ENCODE peak calls at places on chromosome 22, in eight cellular contexts. M, B, T, I, N, E, O and R are unnamed samples.
A peak's percentile ranks its signal among the peaks of the same experiment; 100 is the strongest.

GRCh38 chr22:33018232-33018864 is 39.8 kb downstream of the SYN3 start:
- DNase-seq in E (peak; percentile 30), N (no peak), T (peak; percentile 76), B (peak; percentile 22), I (peak; percentile 55), O (peak; percentile 29), M (no peak), R (no peak)

GRCh38 chr22:31148516-31148915 is 8.2 kb upstream of the PLA2G3 start:
- DNase-seq in N (no peak), M (no peak), B (no peak), T (no peak), O (peak; percentile 35), E (no peak), I (no peak), R (no peak)

GRCh38 chr22:48057116-48057835 is 1294.8 kb downstream of the TBC1D22A start:
- DNase-seq in M (no peak), I (no peak), N (no peak), O (no peak), B (no peak), T (no peak), E (no peak), R (no peak)

GRCh38 chr22:32333769-32334639 is 23.7 kb upstream of the RFPL3 start:
- DNase-seq in T (no peak), B (no peak), E (no peak), M (peak; percentile 93), O (no peak), I (no peak), N (no peak), R (peak; percentile 17)

GRCh38 chr22:36811094-36811797 is 5.6 kb downstream of the PVALB start:
- DNase-seq in M (no peak), E (no peak), B (no peak), T (no peak), I (no peak), N (no peak), O (no peak), R (no peak)

GRCh38 chr22:32018056-32018455 is 25.0 kb upstream of the SLC5A1 start:
- DNase-seq in N (no peak), E (no peak), M (no peak), O (no peak), I (no peak), B (no peak), T (no peak), R (no peak)

GRCh38 chr22:22558972-22559603 is at the start of gene PRAME:
- DNase-seq in E (no peak), M (no peak), N (no peak), O (peak; percentile 13), B (peak; percentile 71), T (peak; percentile 82), I (no peak), R (peak; percentile 70)

GRCh38 chr22:45938913-45939312 is 38.0 kb downstream of the WNT7B start:
- DNase-seq in N (no peak), O (no peak), T (no peak), E (no peak), B (no peak), I (no peak), M (no peak), R (no peak)

GRCh38 chr22:47176573-47177333 is 414.3 kb downstream of the TBC1D22A start:
- DNase-seq in M (no peak), O (no peak), N (no peak), T (peak; percentile 16), E (peak; percentile 9), B (no peak), I (no peak), R (no peak)

GRCh38 chr22:39344046-39344390 is 5.8 kb upstream of the SYNGR1 start:
- DNase-seq in M (no peak), O (no peak), N (no peak), B (no peak), T (no peak), E (no peak), I (no peak), R (no peak)

GRCh38 chr22:35987487-35987886 is 41.1 kb downstream of the RBFOX2 start:
- DNase-seq in O (peak; percentile 58), E (no peak), I (no peak), T (no peak), M (no peak), N (no peak), B (no peak), R (no peak)

GRCh38 chr22:43923631-43924548 is at the start of gene PNPLA3:
- DNase-seq in E (peak; percentile 74), M (no peak), N (peak; percentile 83), I (peak; percentile 92), B (peak; percentile 79), O (peak; percentile 81), T (peak; percentile 94), R (peak; percentile 92)
- TF ChIP-seq POLR2A in E (peak; percentile 49), M (no peak), N (no peak), I (peak; percentile 68), B (peak; percentile 40), O (peak; percentile 66), T (peak; percentile 59), R (no peak)

DNA sequence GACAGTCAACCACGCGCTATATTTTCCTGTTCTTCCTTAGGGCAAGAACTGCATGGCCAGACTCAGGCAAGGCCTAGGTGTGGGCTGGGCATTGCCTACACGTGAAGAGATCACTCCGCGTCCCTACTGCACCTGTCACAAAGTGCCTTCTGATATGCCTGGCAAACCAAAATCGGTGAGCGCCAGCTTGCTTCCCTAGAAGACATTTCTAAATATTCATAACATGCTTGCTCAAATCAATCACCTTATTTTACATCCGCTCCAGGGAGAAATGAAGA is 6.3 kb downstream of the TMEM121B start:
- DNase-seq in M (no peak), T (no peak), O (no peak), E (no peak), N (no peak), B (no peak), I (no peak), R (no peak)
- TF ChIP-seq POLR2A in M (no peak), T (no peak), O (no peak), E (no peak), N (no peak), B (no peak), I (no peak), R (no peak)

DNA sequence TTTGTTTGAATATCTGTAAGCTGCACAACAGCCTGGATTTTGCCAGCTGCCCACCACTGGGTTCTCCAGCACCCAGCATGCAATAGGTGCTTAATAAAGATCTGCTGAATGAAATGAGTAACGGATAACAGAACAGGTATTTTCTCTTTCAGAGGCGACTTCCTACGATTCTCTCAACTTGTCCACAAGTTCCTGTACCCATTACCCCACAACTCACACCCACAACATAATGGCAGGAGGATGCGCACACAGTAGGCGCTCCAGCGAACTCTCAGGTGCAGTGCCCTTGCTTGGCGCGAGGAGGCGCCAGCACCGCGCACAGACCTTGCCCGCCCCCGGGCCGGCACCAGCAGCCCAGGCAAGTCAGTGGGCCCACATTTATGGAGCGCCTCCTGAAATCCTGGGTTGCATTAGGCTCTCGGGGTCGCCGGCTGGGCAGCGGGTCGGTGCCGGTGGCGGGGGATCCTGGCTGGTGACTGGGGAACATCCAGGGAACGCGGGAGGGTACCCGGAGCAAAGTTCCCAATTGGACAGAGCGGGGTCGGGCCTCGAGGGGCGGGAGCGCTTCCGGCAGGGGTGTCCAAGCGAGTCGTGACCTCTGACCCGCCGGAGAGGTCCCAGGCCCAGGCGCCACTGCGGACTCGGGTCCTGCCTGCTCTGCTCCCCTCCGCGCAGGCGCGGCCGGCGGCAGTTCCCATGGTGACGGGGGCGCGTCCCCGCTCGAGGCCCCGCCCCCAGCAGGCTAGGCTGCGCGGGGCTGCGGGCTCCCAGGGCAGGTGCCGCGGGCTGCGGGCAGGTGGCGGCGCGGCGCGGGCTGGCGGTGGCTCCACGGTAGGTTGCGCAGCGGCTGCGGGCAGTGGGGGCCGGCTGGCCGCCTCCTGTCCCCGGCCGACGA is at the start of gene KIAA1671:
- DNase-seq in M (no peak), O (peak; percentile 27), E (peak; percentile 76), T (peak; percentile 92), I (peak; percentile 84), B (peak; percentile 71), N (peak; percentile 64), R (peak; percentile 89)
- TF ChIP-seq POLR2A in M (no peak), O (no peak), E (peak; percentile 71), T (peak; percentile 66), I (peak; percentile 92), B (peak; percentile 79), N (no peak), R (peak; percentile 39)

DNA sequence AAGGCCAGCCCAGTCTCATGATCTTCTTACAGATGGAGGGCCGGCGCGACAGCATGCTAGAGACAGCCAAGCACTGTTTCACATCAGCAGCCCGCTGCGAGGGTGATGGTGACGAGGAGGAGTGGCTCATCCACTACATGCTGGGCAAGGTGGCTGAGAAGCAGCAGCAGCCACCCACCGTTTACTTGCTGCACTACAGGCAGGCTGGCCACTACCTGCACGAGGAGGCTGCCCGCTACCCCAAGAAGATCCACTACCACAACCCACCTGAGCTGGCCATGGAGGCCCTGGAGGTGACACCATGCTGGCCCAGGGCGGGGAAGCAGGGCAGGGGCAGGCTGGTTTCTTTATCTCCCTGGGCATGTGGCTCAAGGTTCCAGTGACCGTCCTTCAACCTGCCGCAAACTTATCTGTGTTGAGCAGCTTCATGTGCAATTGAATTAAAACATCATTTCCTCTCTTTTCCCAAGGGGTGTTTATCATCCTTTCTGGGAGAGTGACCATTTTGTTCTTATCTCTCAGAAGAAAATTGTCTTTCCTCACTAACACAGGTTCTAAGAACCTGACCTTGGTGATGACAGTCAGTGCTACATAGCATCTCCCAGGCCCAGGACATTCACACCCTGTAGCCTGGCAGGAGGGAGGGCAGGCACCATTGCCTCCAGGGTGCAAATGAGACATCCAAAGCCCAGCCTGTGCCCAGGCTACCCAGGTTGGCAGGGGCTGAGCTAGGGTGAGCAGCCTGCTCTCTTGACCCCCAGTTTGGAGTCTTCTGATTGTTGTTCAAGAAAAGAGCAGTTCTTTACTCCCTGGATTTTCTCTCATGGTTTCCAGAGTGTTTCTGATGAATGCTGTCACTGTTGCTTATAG is 80.7 kb downstream of the CABIN1 start:
- DNase-seq in E (no peak), N (no peak), M (no peak), T (peak; percentile 70), O (no peak), B (no peak), I (no peak), R (no peak)
- TF ChIP-seq POLR2A in E (no peak), N (no peak), M (no peak), T (no peak), O (no peak), B (no peak), I (no peak), R (no peak)

GRCh38 chr22:41598081-41598480 is 8.4 kb upstream of the PMM1 start:
- DNase-seq in B (no peak), E (no peak), N (no peak), T (peak; percentile 58), I (no peak), O (peak; percentile 88), M (no peak), R (no peak)

GRCh38 chr22:41597635-41597953 is 8.0 kb upstream of the PMM1 start:
- DNase-seq in I (no peak), E (no peak), N (no peak), O (no peak), M (no peak), T (no peak), B (no peak), R (no peak)

GRCh38 chr22:41595703-41596102 is 6.1 kb upstream of the PMM1 start:
- DNase-seq in N (no peak), I (no peak), T (no peak), M (no peak), B (no peak), E (no peak), O (no peak), R (no peak)

GRCh38 chr22:41598891-41599635 is 9.4 kb upstream of the PMM1 start:
- DNase-seq in T (no peak), B (no peak), O (no peak), N (no peak), E (no peak), I (no peak), M (no peak), R (no peak)

GRCh38 chr22:41596776-41597634 is 7.4 kb upstream of the PMM1 start:
- DNase-seq in I (peak; percentile 38), B (peak; percentile 60), O (peak; percentile 37), T (peak; percentile 84), M (no peak), E (no peak), N (peak; percentile 28), R (peak; percentile 74)
- TF ChIP-seq POLR2A in I (no peak), B (no peak), O (no peak), T (no peak), M (no peak), E (no peak), N (no peak), R (no peak)